ENCODE peak calls at places on chromosomes 11 and 22, in eight cellular contexts. F is activated T-helper 9 cell treated with anti-CD3 and anti-CD28 coated beads, Interleukin-2, amount 50 U/mL, for 16 hours; U is astrocyte of the spinal cord; S is skeletal muscle cell; Z is GM06990; P is NCI-H187; C is OCI-M1; E is SW 1271. N is an unnamed sample.

GRCh38 chr22:48531108-48531507 is 1296.6 kb downstream of the BRD1 start:
- DNase-seq in F (no peak), U (no peak), S (no peak), Z (no peak), P (no peak), C (no peak), E (no peak), N (no peak)

GRCh38 chr11:78470861-78471442 is 53.3 kb upstream of the GAB2 start:
- DNase-seq in F (no peak), U (no peak), S (no peak), Z (no peak), P (no peak), C (no peak), E (no peak), N (no peak)

GRCh38 chr11:123381817-123382554 is 48.1 kb upstream of the GRAMD1B start:
- DNase-seq in F (peak; percentile 17), U (no peak), S (no peak), Z (peak; percentile 75), P (no peak), C (no peak), E (no peak), N (no peak)

GRCh38 chr11:74487875-74488274 is 5.6 kb downstream of the LIPT2 start:
- DNase-seq in F (no peak), U (no peak), S (no peak), Z (no peak), P (no peak), C (peak; percentile 63), E (no peak), N (no peak)

GRCh38 chr11:31641477-31642062 is 132.0 kb downstream of the ELP4 start:
- DNase-seq in F (no peak), U (peak; percentile 44), S (no peak), Z (no peak), P (peak; percentile 13), C (peak; percentile 11), E (no peak), N (no peak)

GRCh38 chr11:128497057-128497957 is 90.1 kb downstream of the ETS1 start:
- DNase-seq in F (no peak), U (peak; percentile 99), S (peak; percentile 93), Z (peak; percentile 58), P (no peak), C (no peak), E (peak; percentile 86), N (no peak)

GRCh38 chr22:49137216-49137840 is 690.3 kb downstream of the BRD1 start:
- DNase-seq in F (no peak), U (no peak), S (no peak), Z (no peak), P (no peak), C (no peak), E (no peak), N (no peak)

GRCh38 chr11:28822596-28822995 is 714.4 kb downstream of the METTL15 start:
- DNase-seq in F (no peak), U (no peak), S (no peak), Z (no peak), P (no peak), C (no peak), E (no peak), N (no peak)

GRCh38 chr22:45218974-45219373 is 21.7 kb downstream of the KIAA0930 start:
- DNase-seq in F (no peak), U (no peak), S (no peak), Z (no peak), P (no peak), C (no peak), E (no peak), N (no peak)

GRCh38 chr11:123190504-123190903 is 4.5 kb downstream of the CLMP start:
- DNase-seq in F (no peak), U (no peak), S (no peak), Z (no peak), P (no peak), C (no peak), E (no peak), N (no peak)

GRCh38 chr11:46743693-46744339 is 24.8 kb downstream of the F2 start:
- DNase-seq in F (no peak), U (peak; percentile 62), S (no peak), Z (no peak), P (no peak), C (no peak), E (no peak), N (no peak)

GRCh38 chr11:119374632-119375394 is 6.7 kb downstream of the USP2 start:
- DNase-seq in F (no peak), U (no peak), S (no peak), Z (no peak), P (no peak), C (peak; percentile 88), E (no peak), N (peak; percentile 73)